ENCODE peak calls at places on chromosomes 4 and X, in five cellular contexts. Q, Z, A, I and M are unnamed samples.
A peak's percentile ranks its signal among the peaks of the same experiment; 100 is the strongest.

GRCh38 chr4:123784626-123785025 is 388.0 kb downstream of the SPRY1 start:
- DNase-seq in Q (no peak), Z (no peak), A (no peak), I (no peak), M (no peak)

GRCh38 chr4:89438102-89438831 is 130.7 kb upstream of the GPRIN3 start:
- DNase-seq in Q (peak; percentile 56), Z (no peak), A (peak; percentile 34), I (no peak), M (peak; percentile 58)

GRCh38 chr4:749771-750666 is 44.4 kb downstream of the PCGF3 start:
- DNase-seq in Q (no peak), Z (no peak), A (no peak), I (no peak), M (no peak)

GRCh38 chr4:6019316-6020263 is 1.4 kb upstream of the C4orf50 start:
- DNase-seq in Q (peak; percentile 71), Z (peak; percentile 58), A (peak; percentile 65), I (no peak), M (peak; percentile 26)

GRCh38 chr4:165359501-165359900 is 19.3 kb upstream of the CPE start:
- DNase-seq in Q (no peak), Z (no peak), A (no peak), I (no peak), M (no peak)

GRCh38 chrX:51866156-51866555 is 27.3 kb upstream of the MAGED1 start:
- DNase-seq in Q (no peak), Z (no peak), A (no peak), I (no peak), M (no peak)

GRCh38 chrX:100980608-100981497 is 11.3 kb downstream of the ARL13A start:
- DNase-seq in Q (no peak), Z (no peak), A (no peak), I (no peak), M (no peak)

GRCh38 chr4:56681158-56681848 is at the start of gene HOPX:
- DNase-seq in Q (no peak), Z (no peak), A (no peak), I (no peak), M (peak; percentile 70)

GRCh38 chrX:111649641-111650040 is 31.3 kb upstream of the ALG13 start:
- DNase-seq in Q (no peak), Z (no peak), A (no peak), I (no peak), M (no peak)

GRCh38 chr4:101125045-101125713 is 222.1 kb downstream of the PPP3CA start:
- DNase-seq in Q (no peak), Z (no peak), A (no peak), I (no peak), M (no peak)

GRCh38 chr4:40915318-40916217 is 165.8 kb downstream of the NSUN7 start:
- DNase-seq in Q (no peak), Z (no peak), A (no peak), I (no peak), M (no peak)

GRCh38 chr4:140149851-140150635 is 3.9 kb downstream of the MAML3 start:
- DNase-seq in Q (peak; percentile 83), Z (peak; percentile 64), A (peak; percentile 41), I (peak; percentile 57), M (no peak)

GRCh38 chr4:37245391-37245954 is 930 bp downstream of the NWD2 start:
- DNase-seq in Q (no peak), Z (no peak), A (no peak), I (no peak), M (no peak)

GRCh38 chr4:6492861-6493667 is 20.6 kb upstream of the PPP2R2C start:
- DNase-seq in Q (no peak), Z (no peak), A (no peak), I (no peak), M (no peak)

GRCh38 chr4:121674696-121675095 is 22.1 kb downstream of the ANXA5 start:
- DNase-seq in Q (peak; percentile 52), Z (no peak), A (no peak), I (no peak), M (no peak)

GRCh38 chr4:143084566-143084965 is 100.2 kb upstream of the USP38 start:
- DNase-seq in Q (no peak), Z (no peak), A (no peak), I (no peak), M (no peak)

GRCh38 chr4:181597766-181598165 is 645.4 kb upstream of the TENM3 start:
- DNase-seq in Q (no peak), Z (no peak), A (peak; percentile 28), I (no peak), M (peak; percentile 30)

GRCh38 chr4:128517739-128518510 is 230.3 kb upstream of the PGRMC2 start:
- DNase-seq in Q (no peak), Z (no peak), A (peak; percentile 87), I (peak; percentile 1), M (peak; percentile 89)

GRCh38 chrX:42385730-42386129 is 392.2 kb downstream of the PPP1R2C start:
- DNase-seq in Q (no peak), Z (no peak), A (no peak), I (no peak), M (no peak)

GRCh38 chrX:72621619-72622485 is 49.2 kb upstream of the HDAC8 start:
- DNase-seq in Q (no peak), Z (no peak), A (peak; percentile 21), I (no peak), M (peak; percentile 49)

GRCh38 chr4:92387459-92388069 is 83.8 kb downstream of the GRID2 start:
- DNase-seq in Q (peak; percentile 16), Z (peak; percentile 32), A (peak; percentile 2), I (no peak), M (peak; percentile 32)

GRCh38 chrX:139298437-139298836 is 232.1 kb upstream of the F9 start:
- DNase-seq in Q (no peak), Z (no peak), A (no peak), I (no peak), M (no peak)

GRCh38 chrX:19544693-19545305 is 29.5 kb upstream of the MAP3K15 start:
- DNase-seq in Q (peak; percentile 62), Z (peak; percentile 50), A (peak; percentile 47), I (peak; percentile 1), M (peak; percentile 47)

GRCh38 chrX:12929701-12930100 is 23.3 kb downstream of the TLR8 start:
- DNase-seq in Q (no peak), Z (no peak), A (no peak), I (no peak), M (no peak)

GRCh38 chr4:73133784-73134183 is 64.3 kb upstream of the COX18 start:
- DNase-seq in Q (no peak), Z (no peak), A (no peak), I (no peak), M (no peak)

GRCh38 chr4:168541608-168541953 is 44.7 kb downstream of the PALLD start:
- DNase-seq in Q (no peak), Z (no peak), A (no peak), I (no peak), M (peak; percentile 53)

GRCh38 chr4:121977251-121978168 is 25.6 kb upstream of the TRPC3 start:
- DNase-seq in Q (no peak), Z (no peak), A (no peak), I (no peak), M (peak; percentile 9)

GRCh38 chr4:6641164-6641970 is 882 bp downstream of the MRFAP1 start:
- DNase-seq in Q (peak; percentile 35), Z (no peak), A (no peak), I (no peak), M (no peak)

GRCh38 chrX:154373340-154374306 is 811 bp downstream of the FLNA start:
- DNase-seq in Q (peak; percentile 81), Z (peak; percentile 51), A (peak; percentile 39), I (no peak), M (peak; percentile 58)

GRCh38 chr4:77095101-77095826 is 19.5 kb upstream of the CCNI start:
- DNase-seq in Q (peak; percentile 80), Z (peak; percentile 69), A (peak; percentile 39), I (no peak), M (peak; percentile 64)

GRCh38 chrX:149629730-149630387 is 1.7 kb downstream of the TMEM185A start:
- DNase-seq in Q (no peak), Z (no peak), A (no peak), I (no peak), M (no peak)

GRCh38 chrX:66017659-66018170 is 22.2 kb downstream of the VSIG4 start:
- DNase-seq in Q (no peak), Z (no peak), A (no peak), I (no peak), M (no peak)

GRCh38 chrX:150202641-150203248 is 160.4 kb upstream of the MAMLD1 start:
- DNase-seq in Q (no peak), Z (no peak), A (no peak), I (no peak), M (no peak)

GRCh38 chrX:11756354-11757318 is 1.4 kb upstream of the MSL3 start:
- DNase-seq in Q (no peak), Z (peak; percentile 25), A (no peak), I (no peak), M (no peak)

GRCh38 chr4:5893591-5893990 is 705 bp upstream of the CRMP1 start:
- DNase-seq in Q (no peak), Z (no peak), A (no peak), I (no peak), M (no peak)

GRCh38 chr4:82801910-82802521 is 3.4 kb upstream of the SCD5 start:
- DNase-seq in Q (no peak), Z (peak; percentile 43), A (no peak), I (no peak), M (peak; percentile 17)

GRCh38 chrX:48681539-48682183 is 1.9 kb upstream of the WAS start:
- DNase-seq in Q (no peak), Z (no peak), A (no peak), I (no peak), M (no peak)

GRCh38 chr4:47704693-47705325 is 133.1 kb downstream of the CORIN start:
- DNase-seq in Q (peak; percentile 83), Z (peak; percentile 83), A (peak; percentile 9), I (no peak), M (peak; percentile 26)

GRCh38 chr4:96698891-96699290 is 859.0 kb downstream of the PDHA2 start:
- DNase-seq in Q (no peak), Z (no peak), A (no peak), I (no peak), M (no peak)